ENCODE peak calls at places on chromosomes 5 and 9, in seven cellular contexts. J, O, I, M, N, E and D are unnamed samples. For H3K9me3, the result is how much of the 10 kb centered on the place peaks cover.

GRCh38 chr5:180139731-180140626 is 68.4 kb upstream of the RNF130 start:
- DNase-seq in J (no peak), O (no peak), I (no peak), M (no peak), N (no peak), E (no peak), D (no peak)

GRCh38 chr9:111621895-111622480 is 9.1 kb upstream of the DNAJC25 start:
- DNase-seq in J (no peak), O (peak), I (peak), M (no peak), N (peak), E (no peak), D (no peak)

GRCh38 chr9:121455527-121456239 is 44.0 kb downstream of the GGTA1 start:
- DNase-seq in J (no peak), O (no peak), I (no peak), M (no peak), N (no peak), E (no peak), D (no peak)

GRCh38 chr5:172939045-172939444 is 20.2 kb upstream of the RPL26L1 start:
- DNase-seq in J (no peak), O (peak), I (no peak), M (peak), N (no peak), E (no peak), D (no peak)

GRCh38 chr9:131610231-131610761 is 65.0 kb downstream of the PRRT1B start:
- DNase-seq in J (no peak), O (no peak), I (no peak), M (peak), N (no peak), E (peak), D (no peak)

GRCh38 chr9:3525088-3525835 is 539 bp downstream of the RFX3 start:
- DNase-seq in J (peak), O (peak), I (peak), M (peak), N (no peak), E (no peak), D (no peak)

GRCh38 chr5:91166040-91166807 is 216.9 kb downstream of the ARRDC3 start:
- DNase-seq in J (no peak), O (no peak), I (peak), M (no peak), N (no peak), E (no peak), D (no peak)

GRCh38 chr5:179301796-179302195 is 43.5 kb downstream of the ADAMTS2 start:
- DNase-seq in J (peak), O (no peak), I (no peak), M (peak), N (no peak), E (no peak), D (no peak)

GRCh38 chr5:167730121-167730520 is 561.3 kb upstream of the WWC1 start:
- DNase-seq in J (no peak), O (peak), I (peak), M (no peak), N (no peak), E (no peak), D (no peak)

GRCh38 chr9:123881604-123882003 is 48.3 kb downstream of the DENND1A start:
- DNase-seq in J (no peak), O (no peak), I (no peak), M (no peak), N (no peak), E (no peak), D (no peak)

GRCh38 chr9:122718038-122718437 is 5.8 kb upstream of the OR1L4 start:
- DNase-seq in J (no peak), O (no peak), I (no peak), M (no peak), N (no peak), E (no peak), D (no peak)

GRCh38 chr9:37517977-37518376 is 32.2 kb downstream of the POLR1E start:
- DNase-seq in J (no peak), O (no peak), I (no peak), M (no peak), N (no peak), E (no peak), D (no peak)

GRCh38 chr9:109775516-109775915 is 4.5 kb upstream of the PALM2AKAP2 start:
- DNase-seq in J (no peak), O (no peak), I (peak), M (no peak), N (no peak), E (no peak), D (no peak)

GRCh38 chr9:137389428-137389746 is 33.6 kb downstream of the EXD3 start:
- DNase-seq in J (no peak), O (no peak), I (no peak), M (no peak), N (no peak), E (no peak), D (no peak)

GRCh38 chr9:93645921-93646639 is 69.7 kb downstream of the PHF2 start:
- DNase-seq in J (no peak), O (no peak), I (no peak), M (peak), N (peak), E (no peak), D (peak)

GRCh38 chr9:90826326-90827020 is 24.9 kb downstream of the SYK start:
- DNase-seq in J (no peak), O (no peak), I (no peak), M (no peak), N (no peak), E (no peak), D (no peak)

GRCh38 chr5:122880749-122881148 is 35.3 kb downstream of the SNX24 start:
- DNase-seq in J (no peak), O (no peak), I (no peak), M (no peak), N (no peak), E (no peak), D (no peak)

GRCh38 chr5:43041669-43042175 is 1.6 kb upstream of the ANXA2R start:
- DNase-seq in J (no peak), O (peak), I (peak), M (peak), N (peak), E (peak), D (no peak)

GRCh38 chr5:177440211-177440989 is 6.2 kb upstream of the PRR7 start:
- DNase-seq in J (no peak), O (no peak), I (no peak), M (no peak), N (no peak), E (no peak), D (peak)

GRCh38 chr5:13739462-13739861 is 205.0 kb downstream of the DNAH5 start:
- DNase-seq in J (no peak), O (no peak), I (no peak), M (no peak), N (no peak), E (no peak), D (no peak)

GRCh38 chr5:6704361-6704851 is 8.8 kb upstream of the TENT4A start:
- DNase-seq in J (peak), O (no peak), I (peak), M (peak), N (peak), E (no peak), D (no peak)

GRCh38 chr5:172612771-172613170 is 28.3 kb upstream of the NEURL1B start:
- DNase-seq in J (no peak), O (no peak), I (no peak), M (no peak), N (no peak), E (no peak), D (no peak)

GRCh38 chr5:19862711-19863110 is 125.3 kb downstream of the CDH18 start:
- DNase-seq in J (no peak), O (no peak), I (no peak), M (no peak), N (no peak), E (no peak), D (no peak)

GRCh38 chr5:97778451-97778850 is 595.4 kb upstream of the RIOK2 start:
- DNase-seq in J (no peak), O (no peak), I (peak), M (no peak), N (no peak), E (no peak), D (no peak)

GRCh38 chr9:21994996-21995651 is 533 bp downstream of the CDKN2B-AS1 start:
- DNase-seq in J (peak), O (no peak), I (peak), M (peak), N (peak), E (peak), D (peak)

GRCh38 chr9:116099821-116100220 is 53.8 kb upstream of the PAPPA start:
- DNase-seq in J (no peak), O (no peak), I (no peak), M (no peak), N (no peak), E (no peak), D (no peak)

GRCh38 chr9:18296702-18297531 is 177.0 kb upstream of the ADAMTSL1 start:
- DNase-seq in J (no peak), O (no peak), I (peak), M (no peak), N (no peak), E (no peak), D (no peak)

GRCh38 chr9:23245067-23245466 is 581.0 kb downstream of the ELAVL2 start:
- DNase-seq in J (no peak), O (no peak), I (no peak), M (no peak), N (no peak), E (no peak), D (no peak)

GRCh38 chr9:122201641-122202040 is 27.1 kb downstream of the LHX6 start:
- DNase-seq in J (no peak), O (no peak), I (peak), M (peak), N (no peak), E (no peak), D (no peak)

GRCh38 chr9:97307091-97307490 is 368 bp upstream of the CCDC180 start:
- DNase-seq in J (peak), O (peak), I (peak), M (peak), N (peak), E (peak), D (no peak)

GRCh38 chr9:125815568-125815967 is 68.4 kb downstream of the PBX3 start:
- DNase-seq in J (no peak), O (no peak), I (no peak), M (no peak), N (peak), E (no peak), D (no peak)

GRCh38 chr5:119501671-119502179 is 49.4 kb downstream of the HSD17B4 start:
- DNase-seq in J (no peak), O (no peak), I (no peak), M (no peak), N (no peak), E (no peak), D (no peak)

GRCh38 chr9:104907278-104907951 is 20.5 kb downstream of the ABCA1 start:
- DNase-seq in J (peak), O (no peak), I (peak), M (no peak), N (no peak), E (no peak), D (no peak)

GRCh38 chr5:2688586-2688985 is 62.9 kb downstream of the IRX2 start:
- DNase-seq in J (no peak), O (no peak), I (no peak), M (no peak), N (no peak), E (no peak), D (no peak)
- H3K9me3 ChIP-seq in J (under half), O (half or more), I (under half), M (under half), N (under half), E (under half), D (under half)

DNA sequence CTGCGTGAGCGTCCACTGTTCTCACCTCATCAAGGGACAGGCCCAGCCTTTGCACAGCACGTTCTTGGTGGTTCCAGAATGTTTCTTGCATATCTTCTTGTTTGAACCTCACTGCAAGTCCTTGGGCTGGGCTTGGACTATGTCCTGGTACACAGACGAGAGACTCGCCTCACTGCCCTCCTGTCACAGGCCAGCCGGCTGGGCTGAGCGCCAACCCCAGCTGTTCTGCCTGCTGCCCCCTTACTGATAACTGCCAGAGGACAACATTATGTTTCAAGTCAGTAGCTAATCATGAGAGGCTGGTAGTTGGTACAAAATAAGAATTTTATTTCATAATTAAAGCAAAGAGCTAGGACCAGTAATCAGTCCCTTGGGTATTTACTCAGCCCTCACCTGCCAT is 52.8 kb upstream of the LRRTM2 start:
- DNase-seq in J (peak), O (no peak), I (no peak), M (peak), N (peak), E (no peak), D (no peak)
- H3K9me3 ChIP-seq in J (under half), O (under half), I (under half), M (under half), N (under half), E (under half), D (under half)

GRCh38 chr9:118515947-118516346 is 811.7 kb downstream of the TLR4 start:
- DNase-seq in J (no peak), O (no peak), I (no peak), M (no peak), N (no peak), E (no peak), D (no peak)
- H3K9me3 ChIP-seq in J (under half), O (under half), I (under half), M (under half), N (under half), E (under half), D (under half)

GRCh38 chr9:118321823-118322222 is 617.6 kb downstream of the TLR4 start:
- DNase-seq in J (no peak), O (no peak), I (no peak), M (no peak), N (no peak), E (no peak), D (no peak)

GRCh38 chr9:118318770-118319443 is 614.7 kb downstream of the TLR4 start:
- DNase-seq in J (peak), O (no peak), I (no peak), M (no peak), N (peak), E (no peak), D (no peak)

GRCh38 chr9:118316831-118317230 is 612.6 kb downstream of the TLR4 start:
- DNase-seq in J (no peak), O (no peak), I (no peak), M (no peak), N (no peak), E (no peak), D (no peak)
- H3K9me3 ChIP-seq in J (under half), O (under half), I (under half), M (under half), N (under half), E (under half), D (under half)

GRCh38 chr5:81700166-81700565 is 50.7 kb downstream of the SSBP2 start:
- DNase-seq in J (no peak), O (no peak), I (no peak), M (no peak), N (no peak), E (no peak), D (no peak)
- H3K9me3 ChIP-seq in J (under half), O (under half), I (under half), M (under half), N (under half), E (under half), D (under half)

DNA sequence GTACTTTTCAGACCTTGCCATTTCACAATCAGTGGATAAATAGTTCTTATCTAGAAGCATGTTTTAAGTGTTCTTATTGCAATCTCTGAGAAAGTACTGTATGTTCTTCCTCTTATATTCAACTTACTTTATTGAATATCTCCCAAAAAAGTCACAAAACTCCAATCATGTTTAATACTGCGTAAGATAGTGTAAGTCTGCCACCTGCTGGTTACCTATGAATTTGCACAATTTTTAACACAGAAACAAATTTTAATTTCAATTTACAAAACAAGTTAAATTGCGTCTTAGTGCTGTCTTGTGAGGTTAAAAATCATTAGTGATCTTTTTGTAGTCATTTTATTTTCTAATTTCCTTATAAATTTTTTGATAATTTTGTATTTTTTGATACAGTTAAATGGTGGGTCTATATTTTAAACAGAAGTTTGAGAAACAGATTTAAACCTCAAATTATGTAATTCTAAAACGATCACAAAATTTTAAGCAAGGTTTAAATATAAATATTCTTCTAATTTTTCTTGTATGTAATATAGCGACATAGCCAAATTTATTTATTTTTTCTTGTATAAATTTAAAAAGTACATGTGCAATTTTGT is 115.8 kb downstream of the EMB start:
- DNase-seq in J (no peak), O (peak), I (peak), M (no peak), N (no peak), E (no peak), D (no peak)
- H3K9me3 ChIP-seq in J (under half), O (under half), I (under half), M (under half), N (under half), E (under half), D (under half)

GRCh38 chr5:3382782-3383181 is 212.8 kb upstream of the IRX1 start:
- DNase-seq in J (no peak), O (no peak), I (no peak), M (no peak), N (no peak), E (no peak), D (no peak)

GRCh38 chr5:3389471-3390026 is 206.1 kb upstream of the IRX1 start:
- DNase-seq in J (no peak), O (no peak), I (no peak), M (no peak), N (no peak), E (no peak), D (no peak)

GRCh38 chr5:3384531-3384930 is 211.1 kb upstream of the IRX1 start:
- DNase-seq in J (no peak), O (no peak), I (no peak), M (no peak), N (no peak), E (no peak), D (no peak)

GRCh38 chr5:3385874-3386536 is 209.6 kb upstream of the IRX1 start:
- DNase-seq in J (no peak), O (no peak), I (no peak), M (no peak), N (no peak), E (no peak), D (no peak)

DNA sequence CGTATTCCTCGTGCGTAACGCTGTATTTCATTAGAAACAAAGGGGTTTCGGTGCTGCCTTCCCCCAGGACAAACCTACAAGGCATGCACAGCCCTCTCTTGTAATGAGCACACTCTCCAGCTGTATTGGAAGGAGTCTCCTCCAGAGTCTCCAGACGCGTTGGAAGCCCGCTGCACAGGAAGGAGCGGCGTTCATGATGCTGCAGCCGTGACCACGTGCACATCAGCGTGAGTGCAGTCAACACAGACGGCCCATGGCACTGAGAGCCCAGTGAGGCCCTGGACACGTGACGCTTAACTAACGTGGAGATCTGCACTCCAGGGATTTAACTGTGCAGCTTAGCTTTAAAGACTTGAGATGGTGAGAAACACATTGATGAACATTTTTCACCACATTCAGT is 209.0 kb upstream of the IRX1 start:
- DNase-seq in J (no peak), O (no peak), I (no peak), M (no peak), N (no peak), E (no peak), D (no peak)
- H3K9me3 ChIP-seq in J (under half), O (under half), I (under half), M (under half), N (under half), E (under half), D (under half)